ENCODE peak calls at places on chromosomes 16 and 17, in five cellular contexts. R, O, Y, Q and H are unnamed samples.
A peak's percentile ranks its signal among the peaks of the same experiment; 100 is the strongest.

GRCh38 chr17:70535986-70536385 is 366.7 kb downstream of the KCNJ2 start:
- DNase-seq in R (no peak), O (no peak), Y (no peak), Q (peak; percentile 57), H (no peak)

GRCh38 chr17:42677921-42678781 is 1.4 kb upstream of the PLEKHH3 start:
- DNase-seq in R (peak; percentile 94), O (peak; percentile 79), Y (peak; percentile 96), Q (peak; percentile 76), H (peak; percentile 90)

GRCh38 chr16:81623365-81624102 is 155.6 kb upstream of the PLCG2 start:
- DNase-seq in R (no peak), O (peak; percentile 58), Y (peak; percentile 78), Q (no peak), H (no peak)

GRCh38 chr16:20216818-20217217 is 110.5 kb downstream of the GP2 start:
- DNase-seq in R (no peak), O (no peak), Y (no peak), Q (no peak), H (no peak)

GRCh38 chr16:23025692-23026305 is 123.5 kb downstream of the USP31 start:
- DNase-seq in R (no peak), O (peak; percentile 3), Y (no peak), Q (no peak), H (no peak)

GRCh38 chr16:22924492-22924891 is 110.5 kb downstream of the HS3ST2 start:
- DNase-seq in R (no peak), O (peak; percentile 75), Y (no peak), Q (no peak), H (no peak)

GRCh38 chr16:72876981-72877373 is 171.0 kb downstream of the ZFHX3 start:
- DNase-seq in R (no peak), O (no peak), Y (no peak), Q (peak; percentile 77), H (no peak)

GRCh38 chr17:19876524-19877161 is 8.9 kb upstream of the ULK2 start:
- DNase-seq in R (peak; percentile 81), O (no peak), Y (no peak), Q (no peak), H (no peak)

GRCh38 chr17:7178973-7179316 is 225 bp downstream of the ASGR1 start:
- DNase-seq in R (no peak), O (no peak), Y (no peak), Q (no peak), H (no peak)

GRCh38 chr17:72119280-72119962 is 1.4 kb upstream of the SOX9 start:
- DNase-seq in R (no peak), O (peak; percentile 61), Y (no peak), Q (no peak), H (no peak)

GRCh38 chr16:24540575-24541240 is 1.3 kb downstream of the RBBP6 start:
- DNase-seq in R (no peak), O (peak; percentile 28), Y (no peak), Q (peak; percentile 16), H (peak; percentile 7)